ENCODE peak calls at places on chromosomes 12 and 14, in five cellular contexts. One of them, this sample, is unnamed.
A peak's percentile ranks its signal among the peaks of the same experiment; 100 is the strongest.

GRCh38 chr12:57518920-57519757 is 1.2 kb downstream of the DDIT3 start:
- ATAC-seq in activated T-cell treated with anti-CD3 and anti-CD28 coated beads, Interleukin-2, amount 50 U/mL, for 4 hours: no peak
- ATAC-seq in naive thymus-derived CD4-positive, alpha-beta T cell: no peak
- ATAC-seq in body of pancreas: no peak
- ATAC-seq in left ventricle myocardium superior: peak; percentile 1
- ATAC-seq in this sample: no peak

GRCh38 chr14:44988694-44989093 is 26.7 kb downstream of the TOGARAM1 start:
- ATAC-seq in naive thymus-derived CD4-positive, alpha-beta T cell: no peak
- ATAC-seq in body of pancreas: no peak
- ATAC-seq in activated T-cell treated with anti-CD3 and anti-CD28 coated beads, Interleukin-2, amount 50 U/mL, for 4 hours: no peak
- ATAC-seq in left ventricle myocardium superior: peak; percentile 84
- ATAC-seq in this sample: no peak

GRCh38 chr14:23379331-23380196 is 2.7 kb downstream of the CMTM5 start:
- ATAC-seq in body of pancreas: peak; percentile 99
- ATAC-seq in left ventricle myocardium superior: peak; percentile 52
- ATAC-seq in activated T-cell treated with anti-CD3 and anti-CD28 coated beads, Interleukin-2, amount 50 U/mL, for 4 hours: peak; percentile 95
- ATAC-seq in naive thymus-derived CD4-positive, alpha-beta T cell: peak; percentile 86
- ATAC-seq in this sample: peak; percentile 87

GRCh38 chr14:89936654-89937185 is 17.8 kb downstream of the EFCAB11 start:
- ATAC-seq in body of pancreas: no peak
- ATAC-seq in naive thymus-derived CD4-positive, alpha-beta T cell: no peak
- ATAC-seq in left ventricle myocardium superior: no peak
- ATAC-seq in activated T-cell treated with anti-CD3 and anti-CD28 coated beads, Interleukin-2, amount 50 U/mL, for 4 hours: no peak
- ATAC-seq in this sample: no peak

GRCh38 chr14:91369628-91370445 is 47.8 kb downstream of the CCDC88C start:
- ATAC-seq in body of pancreas: peak; percentile 49
- ATAC-seq in naive thymus-derived CD4-positive, alpha-beta T cell: no peak
- ATAC-seq in activated T-cell treated with anti-CD3 and anti-CD28 coated beads, Interleukin-2, amount 50 U/mL, for 4 hours: peak; percentile 10
- ATAC-seq in left ventricle myocardium superior: no peak
- ATAC-seq in this sample: peak; percentile 46

GRCh38 chr14:75469606-75470237 is 41.9 kb downstream of the JDP2 start:
- ATAC-seq in left ventricle myocardium superior: peak; percentile 10
- ATAC-seq in body of pancreas: peak; percentile 93
- ATAC-seq in naive thymus-derived CD4-positive, alpha-beta T cell: no peak
- ATAC-seq in activated T-cell treated with anti-CD3 and anti-CD28 coated beads, Interleukin-2, amount 50 U/mL, for 4 hours: no peak
- ATAC-seq in this sample: no peak

GRCh38 chr12:103626498-103626897 is 39.4 kb downstream of the STAB2 start:
- ATAC-seq in body of pancreas: peak; percentile 88
- ATAC-seq in activated T-cell treated with anti-CD3 and anti-CD28 coated beads, Interleukin-2, amount 50 U/mL, for 4 hours: no peak
- ATAC-seq in left ventricle myocardium superior: peak; percentile 88
- ATAC-seq in naive thymus-derived CD4-positive, alpha-beta T cell: no peak
- ATAC-seq in this sample: no peak

GRCh38 chr14:73008501-73008900 is 18.4 kb downstream of the ZFYVE1 start:
- ATAC-seq in left ventricle myocardium superior: peak; percentile 10
- ATAC-seq in body of pancreas: no peak
- ATAC-seq in naive thymus-derived CD4-positive, alpha-beta T cell: no peak
- ATAC-seq in activated T-cell treated with anti-CD3 and anti-CD28 coated beads, Interleukin-2, amount 50 U/mL, for 4 hours: no peak
- ATAC-seq in this sample: no peak

GRCh38 chr14:68935761-68936209 is 43.3 kb downstream of the ACTN1 start:
- ATAC-seq in left ventricle myocardium superior: peak; percentile 51
- ATAC-seq in activated T-cell treated with anti-CD3 and anti-CD28 coated beads, Interleukin-2, amount 50 U/mL, for 4 hours: no peak
- ATAC-seq in body of pancreas: peak; percentile 63
- ATAC-seq in naive thymus-derived CD4-positive, alpha-beta T cell: no peak
- ATAC-seq in this sample: no peak

GRCh38 chr12:62677355-62677754 is 210.7 kb downstream of the MON2 start:
- ATAC-seq in activated T-cell treated with anti-CD3 and anti-CD28 coated beads, Interleukin-2, amount 50 U/mL, for 4 hours: no peak
- ATAC-seq in naive thymus-derived CD4-positive, alpha-beta T cell: no peak
- ATAC-seq in left ventricle myocardium superior: no peak
- ATAC-seq in body of pancreas: no peak
- ATAC-seq in this sample: no peak

GRCh38 chr14:105879503-105879866 is 353.1 kb downstream of the TMEM121 start:
- ATAC-seq in body of pancreas: no peak
- ATAC-seq in left ventricle myocardium superior: no peak
- ATAC-seq in activated T-cell treated with anti-CD3 and anti-CD28 coated beads, Interleukin-2, amount 50 U/mL, for 4 hours: peak; percentile 21
- ATAC-seq in naive thymus-derived CD4-positive, alpha-beta T cell: peak; percentile 9
- ATAC-seq in this sample: no peak

GRCh38 chr12:46430340-46430948 is 57.9 kb upstream of the SLC38A2 start:
- ATAC-seq in body of pancreas: peak; percentile 84
- ATAC-seq in left ventricle myocardium superior: peak; percentile 54
- ATAC-seq in activated T-cell treated with anti-CD3 and anti-CD28 coated beads, Interleukin-2, amount 50 U/mL, for 4 hours: peak; percentile 90
- ATAC-seq in naive thymus-derived CD4-positive, alpha-beta T cell: peak; percentile 60
- ATAC-seq in this sample: peak; percentile 95

GRCh38 chr12:121939190-121939589 is 20.8 kb downstream of the CFAP251 start:
- ATAC-seq in activated T-cell treated with anti-CD3 and anti-CD28 coated beads, Interleukin-2, amount 50 U/mL, for 4 hours: no peak
- ATAC-seq in body of pancreas: no peak
- ATAC-seq in naive thymus-derived CD4-positive, alpha-beta T cell: peak; percentile 49
- ATAC-seq in left ventricle myocardium superior: no peak
- ATAC-seq in this sample: no peak

GRCh38 chr12:6772331-6772695 is at the start of gene LAG3:
- ATAC-seq in left ventricle myocardium superior: peak; percentile 6
- ATAC-seq in body of pancreas: no peak
- ATAC-seq in activated T-cell treated with anti-CD3 and anti-CD28 coated beads, Interleukin-2, amount 50 U/mL, for 4 hours: peak; percentile 53
- ATAC-seq in naive thymus-derived CD4-positive, alpha-beta T cell: no peak
- ATAC-seq in this sample: peak; percentile 56

GRCh38 chr12:121789233-121789781 is 4.2 kb downstream of the RHOF start:
- ATAC-seq in naive thymus-derived CD4-positive, alpha-beta T cell: peak; percentile 24
- ATAC-seq in body of pancreas: no peak
- ATAC-seq in left ventricle myocardium superior: no peak
- ATAC-seq in activated T-cell treated with anti-CD3 and anti-CD28 coated beads, Interleukin-2, amount 50 U/mL, for 4 hours: no peak
- ATAC-seq in this sample: no peak

GRCh38 chr12:105466901-105467598 is 136.6 kb downstream of the C12orf75 start:
- ATAC-seq in body of pancreas: no peak
- ATAC-seq in naive thymus-derived CD4-positive, alpha-beta T cell: no peak
- ATAC-seq in activated T-cell treated with anti-CD3 and anti-CD28 coated beads, Interleukin-2, amount 50 U/mL, for 4 hours: no peak
- ATAC-seq in left ventricle myocardium superior: no peak
- ATAC-seq in this sample: no peak

This sample was measured in activated T-helper 17 cell treated with anti-CD3 and anti-CD28 coated beads, Interleukin-2, amount 50 U/mL, for 72 hours.